ENCODE peak calls at places on chromosomes 12 and 14, in five cellular contexts. One of them, this sample, is unnamed.

GRCh38 chr14:64190974-64191502 is 103.1 kb downstream of the ESR2 start:
- DNase-seq in NAMALWA: no peak
- DNase-seq in NCI-H1092: no peak
- DNase-seq in mesendoderm: no peak
- DNase-seq in activated naive CD4-positive, alpha-beta T cell treated with anti-CD3 and anti-CD28 coated beads, Interleukin-2, amount 50 U/mL, for 72 hours: no peak
- DNase-seq in this sample: no peak

GRCh38 chr12:55931780-55932545 is 1.0 kb downstream of the DGKA start:
- DNase-seq in NAMALWA: peak
- DNase-seq in NCI-H1092: no peak
- DNase-seq in mesendoderm: peak
- DNase-seq in activated naive CD4-positive, alpha-beta T cell treated with anti-CD3 and anti-CD28 coated beads, Interleukin-2, amount 50 U/mL, for 72 hours: no peak
- DNase-seq in this sample: no peak

GRCh38 chr12:122276242-122276641 is 9.9 kb upstream of the VPS33A start:
- DNase-seq in NAMALWA: no peak
- DNase-seq in NCI-H1092: no peak
- DNase-seq in mesendoderm: no peak
- DNase-seq in activated naive CD4-positive, alpha-beta T cell treated with anti-CD3 and anti-CD28 coated beads, Interleukin-2, amount 50 U/mL, for 72 hours: no peak
- DNase-seq in this sample: no peak

GRCh38 chr12:132341318-132342050 is 12.1 kb upstream of the GALNT9 start:
- DNase-seq in NAMALWA: no peak
- DNase-seq in NCI-H1092: no peak
- DNase-seq in mesendoderm: no peak
- DNase-seq in activated naive CD4-positive, alpha-beta T cell treated with anti-CD3 and anti-CD28 coated beads, Interleukin-2, amount 50 U/mL, for 72 hours: no peak
- DNase-seq in this sample: no peak

GRCh38 chr14:33668066-33668465 is 282.8 kb downstream of the EGLN3 start:
- DNase-seq in NAMALWA: no peak
- DNase-seq in NCI-H1092: no peak
- DNase-seq in mesendoderm: no peak
- DNase-seq in activated naive CD4-positive, alpha-beta T cell treated with anti-CD3 and anti-CD28 coated beads, Interleukin-2, amount 50 U/mL, for 72 hours: no peak
- DNase-seq in this sample: no peak

GRCh38 chr12:12297201-12297830 is 30.5 kb upstream of the LRP6 start:
- DNase-seq in NAMALWA: no peak
- DNase-seq in NCI-H1092: no peak
- DNase-seq in mesendoderm: peak
- DNase-seq in activated naive CD4-positive, alpha-beta T cell treated with anti-CD3 and anti-CD28 coated beads, Interleukin-2, amount 50 U/mL, for 72 hours: no peak
- DNase-seq in this sample: no peak

GRCh38 chr14:31205681-31206535 is 1.7 kb downstream of the HECTD1 start:
- DNase-seq in NAMALWA: peak
- DNase-seq in NCI-H1092: no peak
- DNase-seq in mesendoderm: peak
- DNase-seq in activated naive CD4-positive, alpha-beta T cell treated with anti-CD3 and anti-CD28 coated beads, Interleukin-2, amount 50 U/mL, for 72 hours: no peak
- DNase-seq in this sample: no peak

GRCh38 chr14:95409472-95410307 is 90.0 kb upstream of the CLMN start:
- DNase-seq in NAMALWA: no peak
- DNase-seq in NCI-H1092: no peak
- DNase-seq in mesendoderm: no peak
- DNase-seq in activated naive CD4-positive, alpha-beta T cell treated with anti-CD3 and anti-CD28 coated beads, Interleukin-2, amount 50 U/mL, for 72 hours: no peak
- DNase-seq in this sample: no peak

GRCh38 chr14:88987516-88987915 is 163.1 kb downstream of the TTC8 start:
- DNase-seq in NAMALWA: no peak
- DNase-seq in NCI-H1092: no peak
- DNase-seq in mesendoderm: no peak
- DNase-seq in activated naive CD4-positive, alpha-beta T cell treated with anti-CD3 and anti-CD28 coated beads, Interleukin-2, amount 50 U/mL, for 72 hours: no peak
- DNase-seq in this sample: no peak

GRCh38 chr12:16359512-16360491 is 12.4 kb downstream of the MGST1 start:
- DNase-seq in NAMALWA: peak
- DNase-seq in NCI-H1092: peak
- DNase-seq in mesendoderm: peak
- DNase-seq in activated naive CD4-positive, alpha-beta T cell treated with anti-CD3 and anti-CD28 coated beads, Interleukin-2, amount 50 U/mL, for 72 hours: no peak
- DNase-seq in this sample: no peak

GRCh38 chr12:59036973-59037807 is 116.9 kb upstream of the LRIG3 start:
- DNase-seq in NAMALWA: no peak
- DNase-seq in NCI-H1092: no peak
- DNase-seq in mesendoderm: no peak
- DNase-seq in activated naive CD4-positive, alpha-beta T cell treated with anti-CD3 and anti-CD28 coated beads, Interleukin-2, amount 50 U/mL, for 72 hours: no peak
- DNase-seq in this sample: no peak

GRCh38 chr14:54651649-54652048 is 84.7 kb downstream of the SAMD4A start:
- DNase-seq in NAMALWA: no peak
- DNase-seq in NCI-H1092: no peak
- DNase-seq in mesendoderm: no peak
- DNase-seq in activated naive CD4-positive, alpha-beta T cell treated with anti-CD3 and anti-CD28 coated beads, Interleukin-2, amount 50 U/mL, for 72 hours: no peak
- DNase-seq in this sample: no peak

GRCh38 chr12:76698316-76698715 is 65.6 kb upstream of the ZDHHC17 start:
- DNase-seq in NAMALWA: no peak
- DNase-seq in NCI-H1092: no peak
- DNase-seq in mesendoderm: no peak
- DNase-seq in activated naive CD4-positive, alpha-beta T cell treated with anti-CD3 and anti-CD28 coated beads, Interleukin-2, amount 50 U/mL, for 72 hours: no peak
- DNase-seq in this sample: no peak

GRCh38 chr14:103819503-103820307 is 27.7 kb downstream of the PPP1R13B start:
- DNase-seq in NAMALWA: no peak
- DNase-seq in NCI-H1092: peak
- DNase-seq in mesendoderm: peak
- DNase-seq in activated naive CD4-positive, alpha-beta T cell treated with anti-CD3 and anti-CD28 coated beads, Interleukin-2, amount 50 U/mL, for 72 hours: no peak
- DNase-seq in this sample: no peak